ENCODE peak calls at places on chromosomes 2 and 18, in eight cellular contexts. One of them, this sample, is unnamed.
A peak's percentile ranks its signal among the peaks of the same experiment; 100 is the strongest.

GRCh38 chr2:9392895-9393757 is 30.2 kb downstream of the ITGB1BP1 start:
- DNase-seq in SK-N-DZ: no peak
- DNase-seq in HFF-Myc: no peak
- DNase-seq in skeletal muscle cell: peak; percentile 25
- DNase-seq in heart left ventricle: peak; percentile 46
- DNase-seq in NCI-H2171: no peak
- DNase-seq in astrocyte of the hippocampus: no peak
- DNase-seq in SK-N-SH: no peak
- DNase-seq in this sample: no peak

GRCh38 chr2:127158614-127159290 is 51.8 kb upstream of the BIN1 start:
- DNase-seq in SK-N-SH: no peak
- DNase-seq in heart left ventricle: no peak
- DNase-seq in skeletal muscle cell: no peak
- DNase-seq in NCI-H2171: no peak
- DNase-seq in SK-N-DZ: no peak
- DNase-seq in astrocyte of the hippocampus: no peak
- DNase-seq in HFF-Myc: no peak
- DNase-seq in this sample: no peak

GRCh38 chr18:13481820-13482640 is 244.3 kb downstream of the FAM210A start:
- DNase-seq in heart left ventricle: no peak
- DNase-seq in skeletal muscle cell: no peak
- DNase-seq in SK-N-SH: no peak
- DNase-seq in NCI-H2171: no peak
- DNase-seq in SK-N-DZ: no peak
- DNase-seq in HFF-Myc: no peak
- DNase-seq in astrocyte of the hippocampus: no peak
- DNase-seq in this sample: no peak

GRCh38 chr2:82811946-82812345 is 1647.1 kb downstream of the SUCLG1 start:
- DNase-seq in HFF-Myc: no peak
- DNase-seq in SK-N-DZ: no peak
- DNase-seq in astrocyte of the hippocampus: no peak
- DNase-seq in NCI-H2171: no peak
- DNase-seq in heart left ventricle: no peak
- DNase-seq in skeletal muscle cell: no peak
- DNase-seq in SK-N-SH: no peak
- DNase-seq in this sample: no peak

GRCh38 chr2:236158969-236159777 is 9.0 kb downstream of the GBX2 start:
- DNase-seq in heart left ventricle: no peak
- DNase-seq in HFF-Myc: no peak
- DNase-seq in astrocyte of the hippocampus: no peak
- DNase-seq in SK-N-DZ: no peak
- DNase-seq in SK-N-SH: no peak
- DNase-seq in NCI-H2171: no peak
- DNase-seq in skeletal muscle cell: no peak
- DNase-seq in this sample: no peak

GRCh38 chr2:39805936-39806608 is 27.0 kb upstream of the THUMPD2 start:
- DNase-seq in astrocyte of the hippocampus: peak; percentile 77
- DNase-seq in SK-N-DZ: no peak
- DNase-seq in HFF-Myc: no peak
- DNase-seq in skeletal muscle cell: peak; percentile 9
- DNase-seq in NCI-H2171: no peak
- DNase-seq in heart left ventricle: no peak
- DNase-seq in SK-N-SH: no peak
- DNase-seq in this sample: no peak

GRCh38 chr2:142220901-142221300 is 90.1 kb upstream of the LRP1B start:
- DNase-seq in SK-N-DZ: peak; percentile 25
- DNase-seq in HFF-Myc: no peak
- DNase-seq in skeletal muscle cell: peak; percentile 43
- DNase-seq in NCI-H2171: no peak
- DNase-seq in heart left ventricle: no peak
- DNase-seq in SK-N-SH: no peak
- DNase-seq in astrocyte of the hippocampus: peak; percentile 76
- DNase-seq in this sample: no peak

GRCh38 chr2:238336151-238336550 is 15.8 kb downstream of the TRAF3IP1 start:
- DNase-seq in SK-N-DZ: no peak
- DNase-seq in NCI-H2171: no peak
- DNase-seq in astrocyte of the hippocampus: peak; percentile 64
- DNase-seq in HFF-Myc: no peak
- DNase-seq in SK-N-SH: no peak
- DNase-seq in heart left ventricle: peak; percentile 63
- DNase-seq in skeletal muscle cell: no peak
- DNase-seq in this sample: no peak

GRCh38 chr2:85389139-85389538 is 21.0 kb downstream of the CAPG start:
- DNase-seq in astrocyte of the hippocampus: no peak
- DNase-seq in HFF-Myc: no peak
- DNase-seq in SK-N-SH: no peak
- DNase-seq in SK-N-DZ: no peak
- DNase-seq in NCI-H2171: no peak
- DNase-seq in heart left ventricle: no peak
- DNase-seq in skeletal muscle cell: no peak
- DNase-seq in this sample: no peak

GRCh38 chr18:75097491-75098225 is 111.3 kb downstream of the PTGR3 start:
- DNase-seq in SK-N-SH: no peak
- DNase-seq in HFF-Myc: no peak
- DNase-seq in skeletal muscle cell: no peak
- DNase-seq in SK-N-DZ: no peak
- DNase-seq in astrocyte of the hippocampus: no peak
- DNase-seq in NCI-H2171: no peak
- DNase-seq in heart left ventricle: no peak
- DNase-seq in this sample: no peak

GRCh38 chr2:218733615-218734021 is 23.0 kb downstream of the TTLL4 start:
- DNase-seq in astrocyte of the hippocampus: peak; percentile 44
- DNase-seq in skeletal muscle cell: peak; percentile 42
- DNase-seq in SK-N-DZ: no peak
- DNase-seq in SK-N-SH: no peak
- DNase-seq in HFF-Myc: no peak
- DNase-seq in NCI-H2171: no peak
- DNase-seq in heart left ventricle: no peak
- DNase-seq in this sample: no peak

GRCh38 chr2:232421189-232421785 is 14.6 kb downstream of the ALPG start:
- DNase-seq in astrocyte of the hippocampus: peak; percentile 16
- DNase-seq in SK-N-DZ: no peak
- DNase-seq in HFF-Myc: no peak
- DNase-seq in SK-N-SH: no peak
- DNase-seq in skeletal muscle cell: no peak
- DNase-seq in NCI-H2171: no peak
- DNase-seq in heart left ventricle: no peak
- DNase-seq in this sample: no peak

GRCh38 chr18:79068946-79069791 is at the start of gene ATP9B:
- DNase-seq in SK-N-SH: peak; percentile 98
- DNase-seq in HFF-Myc: peak; percentile 82
- DNase-seq in heart left ventricle: peak; percentile 97
- DNase-seq in NCI-H2171: peak; percentile 83
- DNase-seq in SK-N-DZ: peak; percentile 93
- DNase-seq in skeletal muscle cell: peak; percentile 93
- DNase-seq in astrocyte of the hippocampus: peak; percentile 100
- DNase-seq in this sample: peak; percentile 85

GRCh38 chr2:239035997-239036731 is 188.3 kb downstream of the TWIST2 start:
- DNase-seq in SK-N-SH: no peak
- DNase-seq in NCI-H2171: no peak
- DNase-seq in SK-N-DZ: no peak
- DNase-seq in HFF-Myc: no peak
- DNase-seq in heart left ventricle: no peak
- DNase-seq in astrocyte of the hippocampus: no peak
- DNase-seq in skeletal muscle cell: no peak
- DNase-seq in this sample: no peak

GRCh38 chr2:218168635-218169462 is 2.1 kb upstream of the CXCR1 start:
- DNase-seq in HFF-Myc: no peak
- DNase-seq in NCI-H2171: no peak
- DNase-seq in heart left ventricle: peak; percentile 33
- DNase-seq in skeletal muscle cell: no peak
- DNase-seq in SK-N-DZ: peak; percentile 54
- DNase-seq in astrocyte of the hippocampus: peak; percentile 31
- DNase-seq in SK-N-SH: peak; percentile 54
- DNase-seq in this sample: no peak

GRCh38 chr2:99851091-99851490 is 291.3 kb downstream of the AFF3 start:
- DNase-seq in skeletal muscle cell: no peak
- DNase-seq in heart left ventricle: no peak
- DNase-seq in HFF-Myc: no peak
- DNase-seq in SK-N-DZ: no peak
- DNase-seq in SK-N-SH: no peak
- DNase-seq in astrocyte of the hippocampus: no peak
- DNase-seq in NCI-H2171: no peak
- DNase-seq in this sample: no peak

GRCh38 chr2:6828299-6828584 is 37.5 kb downstream of the CMPK2 start:
- DNase-seq in SK-N-DZ: peak; percentile 70
- DNase-seq in NCI-H2171: peak; percentile 43
- DNase-seq in SK-N-SH: peak; percentile 54
- DNase-seq in heart left ventricle: no peak
- DNase-seq in astrocyte of the hippocampus: peak; percentile 63
- DNase-seq in HFF-Myc: no peak
- DNase-seq in skeletal muscle cell: no peak
- DNase-seq in this sample: peak; percentile 9

GRCh38 chr2:69385443-69386151 is 1.4 kb downstream of the GFPT1 start:
- DNase-seq in astrocyte of the hippocampus: no peak
- DNase-seq in SK-N-SH: no peak
- DNase-seq in HFF-Myc: no peak
- DNase-seq in SK-N-DZ: no peak
- DNase-seq in heart left ventricle: no peak
- DNase-seq in NCI-H2171: no peak
- DNase-seq in skeletal muscle cell: no peak
- DNase-seq in this sample: no peak

GRCh38 chr2:64807417-64807816 is 153.7 kb upstream of the SERTAD2 start:
- DNase-seq in NCI-H2171: no peak
- DNase-seq in heart left ventricle: no peak
- DNase-seq in astrocyte of the hippocampus: peak; percentile 96
- DNase-seq in skeletal muscle cell: peak; percentile 98
- DNase-seq in HFF-Myc: peak; percentile 97
- DNase-seq in SK-N-DZ: no peak
- DNase-seq in SK-N-SH: no peak
- DNase-seq in this sample: no peak

GRCh38 chr2:179876266-179876665 is 14.9 kb upstream of the ZNF385B start:
- DNase-seq in heart left ventricle: no peak
- DNase-seq in astrocyte of the hippocampus: no peak
- DNase-seq in skeletal muscle cell: no peak
- DNase-seq in SK-N-SH: no peak
- DNase-seq in HFF-Myc: no peak
- DNase-seq in NCI-H2171: no peak
- DNase-seq in SK-N-DZ: no peak
- DNase-seq in this sample: no peak

GRCh38 chr2:106983305-106983704 is 97.3 kb upstream of the ST6GAL2 start:
- DNase-seq in SK-N-SH: no peak
- DNase-seq in SK-N-DZ: no peak
- DNase-seq in HFF-Myc: no peak
- DNase-seq in astrocyte of the hippocampus: peak; percentile 55
- DNase-seq in NCI-H2171: no peak
- DNase-seq in skeletal muscle cell: no peak
- DNase-seq in heart left ventricle: no peak
- DNase-seq in this sample: no peak

GRCh38 chr2:207770602-207771404 is 1.1 kb upstream of the FZD5 start:
- DNase-seq in NCI-H2171: no peak
- DNase-seq in SK-N-SH: no peak
- DNase-seq in HFF-Myc: no peak
- DNase-seq in astrocyte of the hippocampus: no peak
- DNase-seq in SK-N-DZ: no peak
- DNase-seq in heart left ventricle: no peak
- DNase-seq in skeletal muscle cell: no peak
- DNase-seq in this sample: no peak

GRCh38 chr18:36089001-36089400 is 21.6 kb upstream of the RPRD1A start:
- DNase-seq in HFF-Myc: no peak
- DNase-seq in astrocyte of the hippocampus: no peak
- DNase-seq in heart left ventricle: no peak
- DNase-seq in SK-N-DZ: no peak
- DNase-seq in skeletal muscle cell: no peak
- DNase-seq in SK-N-SH: no peak
- DNase-seq in NCI-H2171: no peak
- DNase-seq in this sample: no peak

GRCh38 chr2:100691846-100692245 is 128.1 kb upstream of the NPAS2 start:
- DNase-seq in heart left ventricle: no peak
- DNase-seq in SK-N-SH: no peak
- DNase-seq in SK-N-DZ: no peak
- DNase-seq in skeletal muscle cell: no peak
- DNase-seq in NCI-H2171: no peak
- DNase-seq in astrocyte of the hippocampus: no peak
- DNase-seq in HFF-Myc: no peak
- DNase-seq in this sample: no peak

GRCh38 chr2:192544371-192544955 is 349.7 kb upstream of the TMEFF2 start:
- DNase-seq in skeletal muscle cell: no peak
- DNase-seq in NCI-H2171: no peak
- DNase-seq in SK-N-SH: no peak
- DNase-seq in HFF-Myc: no peak
- DNase-seq in heart left ventricle: no peak
- DNase-seq in SK-N-DZ: no peak
- DNase-seq in astrocyte of the hippocampus: peak; percentile 59
- DNase-seq in this sample: no peak

GRCh38 chr18:1014496-1014895 is 109.8 kb downstream of the ADCYAP1 start:
- DNase-seq in SK-N-SH: no peak
- DNase-seq in heart left ventricle: no peak
- DNase-seq in NCI-H2171: peak; percentile 79
- DNase-seq in SK-N-DZ: peak; percentile 92
- DNase-seq in HFF-Myc: no peak
- DNase-seq in skeletal muscle cell: peak; percentile 14
- DNase-seq in astrocyte of the hippocampus: no peak
- DNase-seq in this sample: peak; percentile 68

GRCh38 chr2:176392125-176392704 is 123.0 kb downstream of the MTX2 start:
- DNase-seq in heart left ventricle: no peak
- DNase-seq in SK-N-SH: no peak
- DNase-seq in skeletal muscle cell: no peak
- DNase-seq in HFF-Myc: no peak
- DNase-seq in SK-N-DZ: no peak
- DNase-seq in NCI-H2171: no peak
- DNase-seq in astrocyte of the hippocampus: no peak
- DNase-seq in this sample: no peak

GRCh38 chr2:121071058-121071504 is 213.9 kb downstream of the TFCP2L1 start:
- DNase-seq in SK-N-SH: peak; percentile 90
- DNase-seq in HFF-Myc: no peak
- DNase-seq in NCI-H2171: peak; percentile 62
- DNase-seq in astrocyte of the hippocampus: peak; percentile 85
- DNase-seq in heart left ventricle: peak; percentile 59
- DNase-seq in SK-N-DZ: peak; percentile 53
- DNase-seq in skeletal muscle cell: no peak
- DNase-seq in this sample: peak; percentile 23

GRCh38 chr2:96163768-96164429 is 18.7 kb upstream of the DUSP2 start:
- DNase-seq in heart left ventricle: no peak
- DNase-seq in skeletal muscle cell: peak; percentile 59
- DNase-seq in SK-N-SH: no peak
- DNase-seq in NCI-H2171: no peak
- DNase-seq in astrocyte of the hippocampus: no peak
- DNase-seq in SK-N-DZ: no peak
- DNase-seq in HFF-Myc: no peak
- DNase-seq in this sample: no peak

GRCh38 chr2:44362207-44363015 is 664 bp downstream of the CAMKMT start:
- DNase-seq in heart left ventricle: no peak
- DNase-seq in SK-N-SH: peak; percentile 49
- DNase-seq in SK-N-DZ: peak; percentile 45
- DNase-seq in skeletal muscle cell: no peak
- DNase-seq in HFF-Myc: no peak
- DNase-seq in NCI-H2171: peak; percentile 14
- DNase-seq in astrocyte of the hippocampus: peak; percentile 73
- DNase-seq in this sample: peak; percentile 33

GRCh38 chr2:134433934-134434333 is 180.1 kb downstream of the MGAT5 start:
- DNase-seq in NCI-H2171: no peak
- DNase-seq in astrocyte of the hippocampus: no peak
- DNase-seq in HFF-Myc: no peak
- DNase-seq in SK-N-SH: no peak
- DNase-seq in skeletal muscle cell: no peak
- DNase-seq in heart left ventricle: no peak
- DNase-seq in SK-N-DZ: no peak
- DNase-seq in this sample: no peak

GRCh38 chr2:112917856-112918255 is 6.9 kb downstream of the IL37 start:
- DNase-seq in skeletal muscle cell: no peak
- DNase-seq in SK-N-SH: no peak
- DNase-seq in heart left ventricle: no peak
- DNase-seq in SK-N-DZ: no peak
- DNase-seq in astrocyte of the hippocampus: no peak
- DNase-seq in NCI-H2171: no peak
- DNase-seq in HFF-Myc: no peak
- DNase-seq in this sample: no peak

This sample was measured in DMS 273 treated with DMSO at 0.1 percent for 48 hours.